ENCODE peak calls at places on chromosomes 3 and 15, in five cellular contexts. N is osteoblast, E is breast epithelium, C is esophagus muscularis mucosa, U is neural progenitor cell. F is an unnamed sample.

GRCh38 chr3:46135475-46135874 is 72.6 kb downstream of the CCR1 start:
- DNase-seq in N (peak; percentile 11), E (no peak), C (peak; percentile 72), U (no peak), F (no peak)

GRCh38 chr3:176941674-176942073 is 255.6 kb downstream of the TBL1XR1 start:
- DNase-seq in N (no peak), E (no peak), C (no peak), U (no peak), F (no peak)

GRCh38 chr3:197750396-197750831 is 731 bp downstream of the FYTTD1 start:
- DNase-seq in N (peak; percentile 95), E (peak; percentile 55), C (no peak), U (peak; percentile 83), F (peak; percentile 14)

GRCh38 chr3:57816471-57817105 is 60.5 kb downstream of the SLMAP start:
- DNase-seq in N (no peak), E (no peak), C (no peak), U (no peak), F (no peak)

GRCh38 chr3:48433472-48434118 is 3.7 kb upstream of the PLXNB1 start:
- DNase-seq in N (peak; percentile 95), E (no peak), C (no peak), U (peak; percentile 69), F (no peak)

GRCh38 chr3:156811092-156811862 is 14.9 kb upstream of the LEKR1 start:
- DNase-seq in N (peak; percentile 87), E (peak; percentile 51), C (no peak), U (no peak), F (no peak)

GRCh38 chr3:114290911-114291901 is 2.6 kb upstream of the TIGIT start:
- DNase-seq in N (peak; percentile 85), E (peak; percentile 35), C (no peak), U (peak; percentile 86), F (no peak)

GRCh38 chr3:172124271-172124670 is 84.9 kb downstream of the FNDC3B start:
- DNase-seq in N (no peak), E (no peak), C (no peak), U (no peak), F (no peak)

GRCh38 chr15:56832125-56832524 is 86.3 kb upstream of the TCF12 start:
- DNase-seq in N (no peak), E (peak; percentile 82), C (no peak), U (no peak), F (peak; percentile 79)

GRCh38 chr3:16828815-16829214 is 55.9 kb upstream of the PLCL2 start:
- DNase-seq in N (no peak), E (no peak), C (peak; percentile 24), U (peak; percentile 60), F (no peak)
- TF ChIP-seq CTCF in N (peak; percentile 51), E (no peak), C (peak; percentile 5), U (peak; percentile 65), F (peak; percentile 13)

GRCh38 chr15:71115567-71116351 is 488 bp downstream of the THSD4 start:
- DNase-seq in N (peak; percentile 97), E (peak; percentile 40), C (no peak), U (peak; percentile 75), F (no peak)
- H3K4me1 ChIP-seq in N (peaks cover 10% of the 10 kb centered on the region), E (no peaks in the 10 kb centered on the region), C (peaks cover 8% of the 10 kb centered on the region), U (peaks cover 24% of the 10 kb centered on the region), F (peaks cover 7% of the 10 kb centered on the region)

GRCh38 chr3:11640009-11640673 is 3.6 kb downstream of the VGLL4 start:
- DNase-seq in N (no peak), E (no peak), C (peak; percentile 47), U (no peak), F (no peak)

GRCh38 chr3:11637901-11638668 is 5.6 kb downstream of the VGLL4 start:
- DNase-seq in N (peak; percentile 32), E (no peak), C (peak; percentile 57), U (no peak), F (no peak)

GRCh38 chr3:11641316-11641682 is 2.4 kb downstream of the VGLL4 start:
- DNase-seq in N (peak; percentile 11), E (no peak), C (no peak), U (no peak), F (no peak)

GRCh38 chr3:11636372-11636760 is 7.3 kb downstream of the VGLL4 start:
- DNase-seq in N (no peak), E (no peak), C (no peak), U (no peak), F (no peak)

GRCh38 chr3:11638669-11639402 is 4.9 kb downstream of the VGLL4 start:
- DNase-seq in N (peak; percentile 73), E (peak; percentile 64), C (no peak), U (peak; percentile 50), F (no peak)
- H3K27ac ChIP-seq in N (peak overlapping the region; percentile 95), E (peak overlapping the region; percentile 92), C (peak overlapping the region; percentile 92), U (peak overlapping the region; percentile 69), F (peak overlapping the region; percentile 94)

GRCh38 chr15:26972636-26973035 is 1.7 kb downstream of the GABRG3 start:
- DNase-seq in N (no peak), E (no peak), C (no peak), U (no peak), F (no peak)

GRCh38 chr15:26970712-26971210 is at the start of gene GABRG3:
- DNase-seq in N (no peak), E (no peak), C (no peak), U (peak; percentile 86), F (no peak)

GRCh38 chr15:26974120-26974780 is 3.3 kb downstream of the GABRG3 start:
- DNase-seq in N (peak; percentile 57), E (no peak), C (no peak), U (peak; percentile 55), F (no peak)

GRCh38 chr15:26967719-26968269 is 3.2 kb upstream of the GABRG3 start:
- DNase-seq in N (no peak), E (no peak), C (no peak), U (peak; percentile 82), F (no peak)

GRCh38 chr15:26971303-26972018 is 480 bp downstream of the GABRG3 start:
- DNase-seq in N (peak; percentile 58), E (no peak), C (no peak), U (peak; percentile 65), F (no peak)
- TF ChIP-seq CTCF in N (no peak), E (no peak), C (no peak), U (peak; percentile 36), F (no peak)

GRCh38 chr15:67924359-67924974 is 84.6 kb upstream of the RNU6-1 start:
- DNase-seq in N (no peak), E (no peak), C (no peak), U (no peak), F (no peak)
- H3K4me1 ChIP-seq in N (peaks cover 12% of the 10 kb centered on the region), E (no peaks in the 10 kb centered on the region), C (peaks cover 40% of the 10 kb centered on the region), U (no peaks in the 10 kb centered on the region), F (peaks cover 5% of the 10 kb centered on the region)

GRCh38 chr3:16173696-16174355 is 654 bp upstream of the GALNT15 start:
- DNase-seq in N (peak; percentile 85), E (no peak), C (peak; percentile 90), U (no peak), F (no peak)

GRCh38 chr3:16176391-16177030 is 2.0 kb downstream of the GALNT15 start:
- DNase-seq in N (no peak), E (no peak), C (peak; percentile 92), U (no peak), F (no peak)

GRCh38 chr3:16177962-16178627 is 3.6 kb downstream of the GALNT15 start:
- DNase-seq in N (peak; percentile 93), E (peak; percentile 58), C (peak; percentile 94), U (peak; percentile 89), F (no peak)

GRCh38 chr3:16174389-16174788 is at the start of gene GALNT15:
- DNase-seq in N (peak; percentile 97), E (peak; percentile 82), C (peak; percentile 97), U (peak; percentile 25), F (peak; percentile 97)

DNA sequence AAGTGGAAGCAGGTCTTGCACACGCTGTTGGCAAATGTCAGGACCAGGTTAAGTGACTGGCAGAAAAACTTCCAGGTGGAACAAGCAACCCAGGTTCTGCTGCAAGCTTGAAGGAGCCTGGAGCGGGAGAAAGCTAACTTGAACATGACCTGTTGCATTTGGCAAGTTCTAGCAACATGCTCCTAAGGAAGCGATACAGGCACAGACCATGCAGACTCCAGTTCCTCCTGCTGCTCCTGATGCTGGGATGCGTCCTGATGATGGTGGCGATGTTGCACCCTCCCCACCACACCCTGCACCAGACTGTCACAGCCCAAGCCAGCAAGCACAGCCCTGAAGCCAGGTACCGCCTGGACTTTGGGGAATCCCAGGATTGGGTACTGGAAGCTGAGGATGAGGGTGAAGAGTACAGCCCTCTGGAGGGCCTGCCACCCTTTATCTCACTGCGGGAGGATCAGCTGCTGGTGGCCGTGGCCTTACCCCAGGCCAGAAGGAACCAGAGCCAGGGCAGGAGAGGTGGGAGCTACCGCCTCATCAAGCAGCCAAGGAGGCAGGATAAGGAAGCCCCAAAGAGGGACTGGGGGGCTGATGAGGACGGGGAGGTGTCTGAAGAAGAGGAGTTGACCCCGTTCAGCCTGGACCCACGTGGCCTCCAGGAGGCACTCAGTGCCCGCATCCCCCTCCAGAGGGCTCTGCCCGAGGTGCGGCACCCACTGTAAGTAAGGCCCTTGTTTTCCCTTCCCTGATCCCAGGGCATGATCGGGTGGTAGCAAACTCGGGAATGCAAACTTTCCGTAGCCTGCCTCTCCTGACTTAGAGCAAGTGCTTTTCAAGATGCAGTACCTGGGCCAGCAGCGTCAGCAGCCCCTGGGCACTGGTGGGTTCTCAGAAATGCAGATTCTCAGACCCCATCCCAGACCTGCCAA is 759 bp downstream of the GALNT15 start:
- DNase-seq in N (no peak), E (no peak), C (peak; percentile 87), U (no peak), F (no peak)
- H3K27ac ChIP-seq in N (peak overlapping the region; percentile 88), E (peak overlapping the region; percentile 56), C (peak overlapping the region; percentile 65), U (no peak overlapping the region), F (peak overlapping the region; percentile 79)

F was measured in ascending aorta.